ENCODE peak calls at places on chromosomes 3 and 15, in four cellular contexts. One of them, this sample, is unnamed.

GRCh38 chr3:186254676-186255665 is 107.1 kb downstream of the DGKG start:
- DNase-seq in CD8-positive, alpha-beta memory T cell: no peak
- DNase-seq in OCI-LY7: peak; percentile 65
- DNase-seq in A549: no peak
- DNase-seq in this sample: no peak

GRCh38 chr3:171379281-171379680 is 80.9 kb downstream of the TNIK start:
- DNase-seq in CD8-positive, alpha-beta memory T cell: no peak
- DNase-seq in OCI-LY7: no peak
- DNase-seq in A549: no peak
- DNase-seq in this sample: no peak

GRCh38 chr15:61013146-61013545 is 216.0 kb downstream of the RORA start:
- DNase-seq in CD8-positive, alpha-beta memory T cell: no peak
- DNase-seq in OCI-LY7: no peak
- DNase-seq in A549: no peak
- DNase-seq in this sample: no peak

GRCh38 chr15:38994310-38994709 is 429.7 kb upstream of the RASGRP1 start:
- DNase-seq in CD8-positive, alpha-beta memory T cell: no peak
- DNase-seq in OCI-LY7: no peak
- DNase-seq in A549: no peak
- DNase-seq in this sample: no peak

GRCh38 chr3:197408177-197408957 is 110.0 kb upstream of the DLG1 start:
- DNase-seq in CD8-positive, alpha-beta memory T cell: no peak
- DNase-seq in OCI-LY7: no peak
- DNase-seq in A549: no peak
- DNase-seq in this sample: no peak

GRCh38 chr3:31851278-31851677 is 129.8 kb downstream of the OSBPL10 start:
- DNase-seq in CD8-positive, alpha-beta memory T cell: no peak
- DNase-seq in OCI-LY7: no peak
- DNase-seq in A549: no peak
- DNase-seq in this sample: no peak

GRCh38 chr15:31268911-31269784 is 57.5 kb upstream of the KLF13 start:
- DNase-seq in CD8-positive, alpha-beta memory T cell: no peak
- DNase-seq in OCI-LY7: no peak
- DNase-seq in A549: no peak
- DNase-seq in this sample: no peak

GRCh38 chr3:96449803-96450202 is 364.6 kb upstream of the EPHA6 start:
- DNase-seq in CD8-positive, alpha-beta memory T cell: no peak
- DNase-seq in OCI-LY7: no peak
- DNase-seq in A549: no peak
- DNase-seq in this sample: no peak

GRCh38 chr15:91975241-91975978 is 121.9 kb downstream of the SLCO3A1 start:
- DNase-seq in CD8-positive, alpha-beta memory T cell: no peak
- DNase-seq in OCI-LY7: peak; percentile 33
- DNase-seq in A549: no peak
- DNase-seq in this sample: no peak

GRCh38 chr15:96070636-96071035 is 259.9 kb upstream of the NR2F2 start:
- DNase-seq in CD8-positive, alpha-beta memory T cell: no peak
- DNase-seq in OCI-LY7: no peak
- DNase-seq in A549: peak; percentile 35
- DNase-seq in this sample: no peak

GRCh38 chr3:33113772-33114621 is at the start of gene CRTAP:
- DNase-seq in CD8-positive, alpha-beta memory T cell: peak; percentile 83
- DNase-seq in OCI-LY7: peak; percentile 93
- DNase-seq in A549: peak; percentile 97
- DNase-seq in this sample: peak; percentile 91

GRCh38 chr15:89982315-89983055 is 18.6 kb upstream of the ZNF710 start:
- DNase-seq in CD8-positive, alpha-beta memory T cell: no peak
- DNase-seq in OCI-LY7: no peak
- DNase-seq in A549: no peak
- DNase-seq in this sample: no peak

GRCh38 chr3:69439683-69440270 is 53.9 kb upstream of the FRMD4B start:
- DNase-seq in CD8-positive, alpha-beta memory T cell: no peak
- DNase-seq in OCI-LY7: peak; percentile 25
- DNase-seq in A549: peak; percentile 19
- DNase-seq in this sample: no peak

GRCh38 chr3:193708270-193708669 is 115.3 kb downstream of the OPA1 start:
- DNase-seq in CD8-positive, alpha-beta memory T cell: no peak
- DNase-seq in OCI-LY7: no peak
- DNase-seq in A549: no peak
- DNase-seq in this sample: no peak

GRCh38 chr15:68373028-68373427 is 58.9 kb downstream of the ITGA11 start:
- DNase-seq in CD8-positive, alpha-beta memory T cell: no peak
- DNase-seq in OCI-LY7: no peak
- DNase-seq in A549: no peak
- DNase-seq in this sample: no peak

GRCh38 chr15:48682949-48683651 is 37.6 kb upstream of the FBN1 start:
- DNase-seq in CD8-positive, alpha-beta memory T cell: no peak
- DNase-seq in OCI-LY7: no peak
- DNase-seq in A549: peak; percentile 29
- DNase-seq in this sample: no peak

GRCh38 chr15:67809441-67809840 is 15.9 kb upstream of the SKOR1 start:
- DNase-seq in CD8-positive, alpha-beta memory T cell: no peak
- DNase-seq in OCI-LY7: no peak
- DNase-seq in A549: no peak
- DNase-seq in this sample: no peak

GRCh38 chr15:32843211-32843907 is 125.6 kb downstream of the GREM1 start:
- DNase-seq in CD8-positive, alpha-beta memory T cell: no peak
- DNase-seq in OCI-LY7: no peak
- DNase-seq in A549: no peak
- DNase-seq in this sample: no peak

GRCh38 chr3:73060302-73060723 is 1.1 kb upstream of the EBLN2 start:
- DNase-seq in CD8-positive, alpha-beta memory T cell: no peak
- DNase-seq in OCI-LY7: no peak
- DNase-seq in A549: no peak
- DNase-seq in this sample: no peak

GRCh38 chr3:136329593-136329992 is 79.5 kb downstream of the PCCB start:
- DNase-seq in CD8-positive, alpha-beta memory T cell: no peak
- DNase-seq in OCI-LY7: no peak
- DNase-seq in A549: no peak
- DNase-seq in this sample: no peak

GRCh38 chr3:94787734-94788133 is 724.9 kb downstream of the NSUN3 start:
- DNase-seq in CD8-positive, alpha-beta memory T cell: no peak
- DNase-seq in OCI-LY7: no peak
- DNase-seq in A549: no peak
- DNase-seq in this sample: no peak

GRCh38 chr15:70587896-70588567 is 175.3 kb downstream of the UACA start:
- DNase-seq in CD8-positive, alpha-beta memory T cell: no peak
- DNase-seq in OCI-LY7: no peak
- DNase-seq in A549: no peak
- DNase-seq in this sample: no peak

GRCh38 chr15:78540955-78541743 is 905 bp downstream of the PSMA4 start:
- DNase-seq in CD8-positive, alpha-beta memory T cell: no peak
- DNase-seq in OCI-LY7: peak; percentile 11
- DNase-seq in A549: peak; percentile 12
- DNase-seq in this sample: no peak

GRCh38 chr3:189513281-189514151 is 117.7 kb upstream of the TP63 start:
- DNase-seq in CD8-positive, alpha-beta memory T cell: no peak
- DNase-seq in OCI-LY7: no peak
- DNase-seq in A549: peak; percentile 76
- DNase-seq in this sample: no peak

GRCh38 chr15:55823699-55824098 is 80.7 kb upstream of the PRTG start:
- DNase-seq in CD8-positive, alpha-beta memory T cell: no peak
- DNase-seq in OCI-LY7: no peak
- DNase-seq in A549: no peak
- DNase-seq in this sample: no peak

GRCh38 chr15:53836618-53837017 is 77.2 kb upstream of the WDR72 start:
- DNase-seq in CD8-positive, alpha-beta memory T cell: no peak
- DNase-seq in OCI-LY7: no peak
- DNase-seq in A549: no peak
- DNase-seq in this sample: no peak

GRCh38 chr3:102165367-102165766 is 269.4 kb upstream of the ZPLD1 start:
- DNase-seq in CD8-positive, alpha-beta memory T cell: no peak
- DNase-seq in OCI-LY7: no peak
- DNase-seq in A549: no peak
- DNase-seq in this sample: no peak

GRCh38 chr3:74693696-74694393 is 79.4 kb upstream of the CNTN3 start:
- DNase-seq in CD8-positive, alpha-beta memory T cell: no peak
- DNase-seq in OCI-LY7: no peak
- DNase-seq in A549: no peak
- DNase-seq in this sample: no peak

GRCh38 chr3:153291052-153291689 is 129.1 kb downstream of the RAP2B start:
- DNase-seq in CD8-positive, alpha-beta memory T cell: no peak
- DNase-seq in OCI-LY7: peak; percentile 58
- DNase-seq in A549: peak; percentile 37
- DNase-seq in this sample: no peak

GRCh38 chr15:96327155-96327741 is 3.3 kb upstream of the NR2F2 start:
- DNase-seq in CD8-positive, alpha-beta memory T cell: no peak
- DNase-seq in OCI-LY7: peak; percentile 5
- DNase-seq in A549: peak; percentile 90
- DNase-seq in this sample: no peak

GRCh38 chr15:29888651-29889050 is 66.4 kb upstream of the TJP1 start:
- DNase-seq in CD8-positive, alpha-beta memory T cell: no peak
- DNase-seq in OCI-LY7: no peak
- DNase-seq in A549: peak; percentile 14
- DNase-seq in this sample: no peak

GRCh38 chr15:38893920-38894259 is 329.3 kb upstream of the RASGRP1 start:
- DNase-seq in CD8-positive, alpha-beta memory T cell: no peak
- DNase-seq in OCI-LY7: no peak
- DNase-seq in A549: no peak
- DNase-seq in this sample: no peak

GRCh38 chr3:52268036-52268435 is 10.4 kb downstream of the WDR82 start:
- DNase-seq in CD8-positive, alpha-beta memory T cell: no peak
- DNase-seq in OCI-LY7: no peak
- DNase-seq in A549: no peak
- DNase-seq in this sample: no peak

GRCh38 chr3:72818092-72818721 is 30.0 kb downstream of the SHQ1 start:
- DNase-seq in CD8-positive, alpha-beta memory T cell: no peak
- DNase-seq in OCI-LY7: peak; percentile 22
- DNase-seq in A549: peak; percentile 13
- DNase-seq in this sample: no peak

GRCh38 chr3:175163686-175164085 is 304.6 kb downstream of the NAALADL2 start:
- DNase-seq in CD8-positive, alpha-beta memory T cell: no peak
- DNase-seq in OCI-LY7: no peak
- DNase-seq in A549: no peak
- DNase-seq in this sample: no peak

GRCh38 chr15:24976932-24977331 is 22.1 kb downstream of the SNRPN start:
- DNase-seq in CD8-positive, alpha-beta memory T cell: no peak
- DNase-seq in OCI-LY7: no peak
- DNase-seq in A549: no peak
- DNase-seq in this sample: no peak

GRCh38 chr15:24971772-24972171 is 17.0 kb downstream of the SNRPN start:
- DNase-seq in CD8-positive, alpha-beta memory T cell: no peak
- DNase-seq in OCI-LY7: no peak
- DNase-seq in A549: no peak
- DNase-seq in this sample: no peak

GRCh38 chr15:24977686-24978085 is 22.9 kb downstream of the SNRPN start:
- DNase-seq in CD8-positive, alpha-beta memory T cell: no peak
- DNase-seq in OCI-LY7: no peak
- DNase-seq in A549: no peak
- DNase-seq in this sample: no peak
- H3K9me3 ChIP-seq in CD8-positive, alpha-beta memory T cell: no peaks in the 10 kb centered on the region
- H3K9me3 ChIP-seq in OCI-LY7: peaks cover 6% of the 10 kb centered on the region
- H3K9me3 ChIP-seq in A549: peaks cover 21% of the 10 kb centered on the region
- H3K9me3 ChIP-seq in this sample: peaks cover 5% of the 10 kb centered on the region

GRCh38 chr15:88447741-88448140 is 19.4 kb downstream of the MRPL46 start:
- DNase-seq in CD8-positive, alpha-beta memory T cell: no peak
- DNase-seq in OCI-LY7: no peak
- DNase-seq in A549: no peak
- DNase-seq in this sample: no peak
- H3K9me3 ChIP-seq in CD8-positive, alpha-beta memory T cell: no peaks in the 10 kb centered on the region
- H3K9me3 ChIP-seq in OCI-LY7: peaks cover 15% of the 10 kb centered on the region
- H3K9me3 ChIP-seq in A549: peaks cover 23% of the 10 kb centered on the region
- H3K9me3 ChIP-seq in this sample: peaks cover 5% of the 10 kb centered on the region

GRCh38 chr15:22257668-22258401 is 177.5 kb downstream of the OR4M2 start:
- DNase-seq in CD8-positive, alpha-beta memory T cell: no peak
- DNase-seq in OCI-LY7: no peak
- DNase-seq in A549: no peak
- DNase-seq in this sample: no peak
- H3K9me3 ChIP-seq in CD8-positive, alpha-beta memory T cell: no peaks in the 10 kb centered on the region
- H3K9me3 ChIP-seq in OCI-LY7: no peaks in the 10 kb centered on the region
- H3K9me3 ChIP-seq in A549: peaks cover 3% of the 10 kb centered on the region
- H3K9me3 ChIP-seq in this sample: no peaks in the 10 kb centered on the region

DNA sequence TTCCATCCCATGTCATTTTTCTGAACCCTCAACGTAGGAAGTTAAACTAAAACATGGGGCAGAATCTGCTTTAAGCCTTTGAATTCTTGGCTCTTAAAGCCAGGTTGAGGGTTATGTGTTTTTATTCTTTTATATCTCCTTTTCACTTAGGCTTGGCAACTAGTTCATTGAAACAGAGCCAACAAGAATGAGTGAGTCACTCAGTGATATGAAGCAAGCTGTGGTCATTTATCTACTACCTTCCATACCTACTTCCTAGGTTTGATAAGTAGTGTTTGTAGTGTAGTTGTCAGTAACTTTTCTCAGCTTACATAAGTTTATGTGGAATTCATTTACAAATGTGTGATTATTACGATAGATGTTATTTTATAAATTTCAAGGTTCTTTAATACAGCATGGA is 67.4 kb downstream of the SNRPN start:
- DNase-seq in CD8-positive, alpha-beta memory T cell: no peak
- DNase-seq in OCI-LY7: no peak
- DNase-seq in A549: no peak
- DNase-seq in this sample: no peak
- H3K9me3 ChIP-seq in CD8-positive, alpha-beta memory T cell: no peaks in the 10 kb centered on the region
- H3K9me3 ChIP-seq in OCI-LY7: peaks cover 7% of the 10 kb centered on the region
- H3K9me3 ChIP-seq in A549: peaks cover 13% of the 10 kb centered on the region
- H3K9me3 ChIP-seq in this sample: peaks cover 23% of the 10 kb centered on the region

GRCh38 chr3:13710251-13710650 is 161.3 kb downstream of the FBLN2 start:
- DNase-seq in CD8-positive, alpha-beta memory T cell: no peak
- DNase-seq in OCI-LY7: no peak
- DNase-seq in A549: no peak
- DNase-seq in this sample: no peak
- H3K9me3 ChIP-seq in CD8-positive, alpha-beta memory T cell: no peaks in the 10 kb centered on the region
- H3K9me3 ChIP-seq in OCI-LY7: no peaks in the 10 kb centered on the region
- H3K9me3 ChIP-seq in A549: peaks cover 3% of the 10 kb centered on the region
- H3K9me3 ChIP-seq in this sample: no peaks in the 10 kb centered on the region

This sample was measured in thoracic aorta.